ENCODE peak calls at places on chromosomes 1 and 21, in four cellular contexts. I, M, C and P are unnamed samples.
A peak's percentile ranks its signal among the peaks of the same experiment; 100 is the strongest.

GRCh38 chr1:243917863-243918565 is 68.0 kb upstream of the AKT3 start:
- DNase-seq in C (no peak), I (no peak), M (no peak), P (no peak)

GRCh38 chr1:202926578-202927491 is at the start of gene KLHL12:
- DNase-seq in I (peak; percentile 96), C (peak; percentile 99), M (peak; percentile 96), P (peak; percentile 97)

GRCh38 chr1:170203693-170204092 is 57.9 kb downstream of the NTMT2 start:
- DNase-seq in M (no peak), I (no peak), C (no peak), P (no peak)

GRCh38 chr1:55284856-55285255 is 69.7 kb upstream of the USP24 start:
- DNase-seq in I (no peak), M (peak; percentile 42), C (peak; percentile 50), P (no peak)

GRCh38 chr21:39562791-39563770 is 49.7 kb upstream of the B3GALT5 start:
- DNase-seq in I (no peak), M (no peak), C (peak; percentile 10), P (no peak)

GRCh38 chr21:39313042-39313456 is 383 bp downstream of the BRWD1 start:
- DNase-seq in C (no peak), M (peak; percentile 34), I (peak; percentile 59), P (no peak)

GRCh38 chr1:98669355-98670296 is 8.1 kb downstream of the SNX7 start:
- DNase-seq in M (no peak), I (no peak), C (no peak), P (no peak)

GRCh38 chr1:100364731-100365130 is 12.4 kb downstream of the CDC14A start:
- DNase-seq in I (no peak), M (no peak), C (no peak), P (no peak)

GRCh38 chr1:55064071-55064581 is 24.8 kb downstream of the PCSK9 start:
- DNase-seq in I (no peak), M (no peak), C (peak; percentile 23), P (no peak)

GRCh38 chr1:206926286-206926685 is 4.5 kb upstream of the FCMR start:
- DNase-seq in I (no peak), C (no peak), M (no peak), P (no peak)

GRCh38 chr21:33514234-33514633 is 22.7 kb upstream of the DNAJC28 start:
- DNase-seq in M (no peak), C (no peak), I (no peak), P (no peak)

GRCh38 chr1:164563821-164564251 is 4.9 kb downstream of the PBX1 start:
- DNase-seq in M (no peak), I (no peak), C (peak; percentile 16), P (no peak)

GRCh38 chr1:43479414-43479813 is 25.7 kb upstream of the HYI start:
- DNase-seq in C (no peak), M (no peak), I (no peak), P (no peak)

GRCh38 chr1:203216274-203217138 is 13.0 kb downstream of the CHIT1 start:
- DNase-seq in M (peak; percentile 76), C (peak; percentile 82), I (peak; percentile 55), P (peak; percentile 84)

GRCh38 chr21:44911384-44912157 is 9.1 kb downstream of the ITGB2 start:
- DNase-seq in I (peak; percentile 79), M (no peak), C (peak; percentile 96), P (no peak)

GRCh38 chr1:234998174-234998741 is 130.4 kb downstream of the TOMM20 start:
- DNase-seq in I (no peak), M (no peak), C (no peak), P (no peak)

GRCh38 chr1:1196431-1197187 is 9.8 kb downstream of the TNFRSF18 start:
- DNase-seq in I (no peak), M (peak; percentile 5), C (no peak), P (no peak)